ENCODE peak calls at places on chromosomes 11 and 22, in five cellular contexts. G is ELF-1, B is astrocyte of the hippocampus, P is PC-3, U is hypothalamus. Z is an unnamed sample.
A peak's percentile ranks its signal among the peaks of the same experiment; 100 is the strongest.

GRCh38 chr11:27471067-27471587 is 1.5 kb downstream of the LGR4 start:
- DNase-seq in U (no peak), G (peak; percentile 63), P (peak; percentile 43), B (peak; percentile 48), Z (no peak)

GRCh38 chr22:20440637-20441591 is 3.3 kb upstream of the SCARF2 start:
- DNase-seq in U (no peak), G (no peak), P (no peak), B (no peak), Z (no peak)

GRCh38 chr11:13076961-13077360 is 67.8 kb downstream of the RASSF10 start:
- DNase-seq in B (no peak), G (no peak), P (peak; percentile 60), U (no peak), Z (no peak)

GRCh38 chr11:13271060-13271693 is 6.4 kb upstream of the BMAL1 start:
- DNase-seq in G (no peak), U (no peak), P (peak; percentile 6), B (no peak), Z (no peak)

GRCh38 chr11:98772799-98773198 is 247.9 kb upstream of the CNTN5 start:
- DNase-seq in U (no peak), G (no peak), P (no peak), B (no peak), Z (no peak)

GRCh38 chr11:64849600-64850356 is 5.3 kb upstream of the CDC42BPG start:
- DNase-seq in G (no peak), U (no peak), B (no peak), P (no peak), Z (peak; percentile 26)

GRCh38 chr11:8597182-8597581 is 3.2 kb upstream of the STK33 start:
- DNase-seq in U (no peak), B (peak; percentile 36), P (peak; percentile 37), G (no peak), Z (peak; percentile 53)

GRCh38 chr22:45276507-45276906 is 8.2 kb upstream of the UPK3A start:
- DNase-seq in P (no peak), G (no peak), U (no peak), B (no peak), Z (no peak)

GRCh38 chr22:20130739-20131592 is 638 bp upstream of the ZDHHC8 start:
- DNase-seq in B (peak; percentile 91), U (peak; percentile 89), G (peak; percentile 56), P (peak; percentile 67), Z (peak; percentile 43)

GRCh38 chr11:47917643-47918369 is 62.6 kb upstream of the PTPRJ start:
- DNase-seq in B (peak; percentile 82), P (peak; percentile 7), G (peak; percentile 80), U (peak; percentile 34), Z (peak; percentile 98)

GRCh38 chr11:62124186-62125113 is 639 bp downstream of the INCENP start:
- DNase-seq in P (peak; percentile 46), G (peak; percentile 49), B (peak; percentile 57), U (no peak), Z (peak; percentile 20)

GRCh38 chr11:119990306-119991021 is 147.4 kb downstream of the TRIM29 start:
- DNase-seq in U (peak; percentile 83), P (no peak), B (no peak), G (no peak), Z (peak; percentile 20)

GRCh38 chr11:84889556-84889955 is 737.6 kb downstream of the DLG2 start:
- DNase-seq in G (no peak), P (no peak), U (no peak), B (no peak), Z (no peak)

GRCh38 chr11:67522844-67523555 is at the start of gene CABP2:
- DNase-seq in U (no peak), P (no peak), G (no peak), B (no peak), Z (no peak)

GRCh38 chr11:48307760-48308386 is 1.9 kb downstream of the OR4S1 start:
- DNase-seq in U (peak; percentile 76), G (peak; percentile 72), B (peak; percentile 55), P (peak; percentile 75), Z (no peak)

GRCh38 chr11:15750535-15751297 is 605.6 kb downstream of the SOX6 start:
- DNase-seq in B (no peak), U (no peak), G (no peak), P (no peak), Z (no peak)

GRCh38 chr11:68215087-68215445 is 2.0 kb upstream of the KMT5B start:
- DNase-seq in G (no peak), P (no peak), U (no peak), B (no peak), Z (no peak)

GRCh38 chr22:27108425-27109114 is 451.2 kb downstream of the MIAT start:
- DNase-seq in G (no peak), B (peak; percentile 82), P (no peak), U (peak; percentile 55), Z (no peak)

GRCh38 chr22:35648066-35649025 is at the start of gene APOL6:
- DNase-seq in U (peak; percentile 24), G (peak; percentile 50), B (peak; percentile 68), P (peak; percentile 68), Z (peak; percentile 69)

GRCh38 chr11:100789500-100789899 is 102.4 kb downstream of the ARHGAP42 start:
- DNase-seq in G (peak; percentile 12), U (no peak), B (no peak), P (peak; percentile 33), Z (no peak)

GRCh38 chr22:41659941-41660340 is 28.7 kb downstream of the SNU13 start:
- DNase-seq in B (no peak), U (no peak), P (no peak), G (no peak), Z (no peak)

GRCh38 chr22:37212174-37212906 is at the start of gene SSTR3:
- DNase-seq in U (no peak), B (peak; percentile 55), G (peak; percentile 33), P (no peak), Z (no peak)

GRCh38 chr22:30326704-30327362 is at the start of gene TBC1D10A:
- DNase-seq in B (peak; percentile 97), U (peak; percentile 87), G (peak; percentile 94), P (peak; percentile 92), Z (peak; percentile 79)

GRCh38 chr22:25130462-25130861 is 69.2 kb upstream of the CRYBB3 start:
- DNase-seq in G (no peak), P (no peak), U (no peak), B (no peak), Z (no peak)

GRCh38 chr22:19942071-19942885 is 660 bp upstream of the TXNRD2 start:
- DNase-seq in B (no peak), G (peak; percentile 47), P (no peak), U (no peak), Z (no peak)

GRCh38 chr11:83477772-83478171 is 191.6 kb upstream of the CCDC90B start:
- DNase-seq in B (no peak), U (no peak), G (no peak), P (no peak), Z (no peak)

GRCh38 chr11:17293308-17293707 is 16.8 kb downstream of the NUCB2 start:
- DNase-seq in U (no peak), G (no peak), B (no peak), P (no peak), Z (no peak)

GRCh38 chr22:45602824-45603301 is 68.8 kb upstream of the ATXN10 start:
- DNase-seq in P (no peak), B (peak; percentile 23), U (no peak), G (peak; percentile 94), Z (peak; percentile 43)

GRCh38 chr11:83865636-83866461 is 579.7 kb upstream of the CCDC90B start:
- DNase-seq in P (peak; percentile 7), B (peak; percentile 77), G (no peak), U (no peak), Z (no peak)

GRCh38 chr11:65488273-65489058 is 10.4 kb upstream of the MALAT1 start:
- DNase-seq in B (peak; percentile 81), U (peak; percentile 51), P (no peak), G (peak; percentile 77), Z (no peak)

GRCh38 chr11:119907122-119907933 is 178.3 kb upstream of the NECTIN1 start:
- DNase-seq in B (no peak), P (no peak), U (no peak), G (peak; percentile 93), Z (no peak)